ENCODE peak calls at places on chromosome 21, in seven cellular contexts. H, B, D, M, G, V and F are unnamed samples.

GRCh38 chr21:32698971-32699693 is 28.7 kb downstream of the SYNJ1 start:
- DNase-seq in H (no peak), B (no peak), D (peak), M (no peak), G (peak), V (no peak), F (peak)

GRCh38 chr21:31218830-31219608 is 125.0 kb downstream of the TIAM1 start:
- DNase-seq in H (no peak), B (peak), D (peak), M (peak), G (peak), V (no peak), F (peak)

GRCh38 chr21:17612023-17612564 is 607 bp downstream of the BTG3 start:
- DNase-seq in H (peak), B (no peak), D (peak), M (no peak), G (peak), V (peak), F (peak)

GRCh38 chr21:42618713-42619112 is 34.7 kb upstream of the PDE9A start:
- DNase-seq in H (no peak), B (no peak), D (no peak), M (no peak), G (no peak), V (no peak), F (no peak)

GRCh38 chr21:40660461-40660860 is 186.5 kb downstream of the DSCAM start:
- DNase-seq in H (no peak), B (no peak), D (no peak), M (no peak), G (peak), V (no peak), F (no peak)

GRCh38 chr21:27807596-27807995 is 840.7 kb upstream of the ADAMTS5 start:
- DNase-seq in H (no peak), B (no peak), D (peak), M (no peak), G (no peak), V (no peak), F (no peak)

GRCh38 chr21:36693144-36694040 is 5.5 kb upstream of the SIM2 start:
- DNase-seq in H (peak), B (no peak), D (no peak), M (peak), G (peak), V (no peak), F (no peak)

GRCh38 chr21:28239345-28239744 is 753.3 kb downstream of the LTN1 start:
- DNase-seq in H (no peak), B (no peak), D (no peak), M (no peak), G (no peak), V (no peak), F (no peak)

DNA sequence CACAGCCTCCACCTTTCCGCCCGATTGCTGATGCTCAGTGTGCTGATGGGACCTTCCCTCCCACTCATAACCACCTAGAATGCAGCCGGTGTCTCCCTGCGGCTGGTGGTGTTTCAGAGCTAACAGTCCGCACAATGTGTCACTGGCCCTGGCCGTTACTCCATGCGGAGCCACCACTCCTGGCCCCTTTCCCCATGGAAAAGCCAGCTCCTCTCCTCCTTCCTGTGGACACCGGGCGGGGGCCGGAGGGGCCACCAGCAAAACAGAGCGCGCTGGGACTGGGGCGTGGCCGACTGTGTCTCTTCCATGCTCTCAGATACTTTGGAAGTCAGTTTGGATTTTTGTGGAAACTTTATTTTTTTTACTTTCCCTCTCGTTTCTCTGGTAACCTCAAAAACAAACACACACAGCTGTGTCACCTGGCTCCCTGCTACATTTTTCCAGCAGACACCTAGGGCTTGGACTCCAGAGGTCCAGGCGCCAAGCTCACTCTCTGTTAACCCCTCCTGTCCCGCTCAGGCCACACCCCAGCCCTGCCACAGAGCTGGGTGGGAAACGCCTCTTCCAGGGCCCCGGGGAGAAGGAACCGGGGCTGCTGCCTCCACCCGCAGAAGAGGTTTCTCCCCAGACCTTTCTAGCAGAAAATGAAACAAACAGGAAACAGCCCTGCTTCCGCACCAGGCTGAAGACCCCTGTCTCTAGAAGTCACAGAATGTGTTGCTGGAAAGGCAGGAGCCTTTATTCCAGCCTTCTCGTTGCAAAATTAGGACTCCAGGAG is 32.5 kb upstream of the COL6A2 start:
- DNase-seq in H (peak), B (no peak), D (peak), M (no peak), G (peak), V (no peak), F (peak)
- H3K4me2 ChIP-seq in H (no peak), B (no peak), D (peak), M (no peak), G (no peak), V (no peak), F (peak)

GRCh38 chr21:38259665-38260064 is 2.9 kb downstream of the KCNJ15 start:
- DNase-seq in H (no peak), B (no peak), D (no peak), M (no peak), G (no peak), V (no peak), F (no peak)

GRCh38 chr21:38263493-38263892 is 6.7 kb downstream of the KCNJ15 start:
- DNase-seq in H (no peak), B (no peak), D (peak), M (no peak), G (no peak), V (no peak), F (no peak)

GRCh38 chr21:38260426-38260825 is 3.6 kb downstream of the KCNJ15 start:
- DNase-seq in H (no peak), B (no peak), D (no peak), M (no peak), G (no peak), V (no peak), F (no peak)

GRCh38 chr21:38264581-38264980 is 7.8 kb downstream of the KCNJ15 start:
- DNase-seq in H (no peak), B (no peak), D (no peak), M (no peak), G (no peak), V (no peak), F (no peak)

GRCh38 chr21:38261851-38262250 is 5.1 kb downstream of the KCNJ15 start:
- DNase-seq in H (no peak), B (no peak), D (peak), M (no peak), G (no peak), V (peak), F (no peak)
- H3K27ac ChIP-seq in H (no peak), B (no peak), D (no peak), M (no peak), G (no peak), V (peak), F (no peak)

GRCh38 chr21:46639489-46640386 is 4.3 kb downstream of the PRMT2 start:
- DNase-seq in H (no peak), B (no peak), D (peak), M (no peak), G (no peak), V (peak), F (no peak)
- H3K4me2 ChIP-seq in H (no peak), B (no peak), D (no peak), M (no peak), G (no peak), V (no peak), F (peak)

GRCh38 chr21:45876381-45877159 is 105.0 kb upstream of the COL6A1 start:
- DNase-seq in H (no peak), B (no peak), D (no peak), M (peak), G (peak), V (no peak), F (no peak)
- H3K27ac ChIP-seq in H (no peak), B (no peak), D (peak), M (no peak), G (no peak), V (no peak), F (peak)